ENCODE peak calls at places on chromosomes 16 and 17, in nine cellular contexts. T is mucosa of descending colon; I is GM23248; H is uterus; N is germinal center; G is stimulated activated CD4-positive, alpha-beta T cell treated with anti-CD3 and anti-CD28 coated beads, Interleukin-15, amount 100 ng/mL, for 24 hours; F is activated gamma-delta T cell; Y is NCI-H774; D is Peyer's patch. U is an unnamed sample.

GRCh38 chr17:39107973-39108372 is 43.5 kb downstream of the PLXDC1 start:
- DNase-seq in T (no peak), I (no peak), H (no peak), N (no peak), G (no peak), F (no peak), Y (no peak), D (no peak), U (no peak)

GRCh38 chr17:14442798-14443553 is 142.1 kb downstream of the HS3ST3B1 start:
- DNase-seq in T (no peak), I (no peak), H (no peak), N (no peak), G (no peak), F (no peak), Y (no peak), D (no peak), U (no peak)

GRCh38 chr16:65061935-65062334 is 59.9 kb downstream of the CDH11 start:
- DNase-seq in T (no peak), I (peak), H (no peak), N (no peak), G (no peak), F (no peak), Y (no peak), D (no peak), U (no peak)

GRCh38 chr17:69402052-69402451 is 12.4 kb upstream of the MAP2K6 start:
- DNase-seq in T (no peak), I (no peak), H (no peak), N (no peak), G (no peak), F (no peak), Y (no peak), D (no peak), U (no peak)

GRCh38 chr16:47927330-47927729 is 228.5 kb downstream of the ABCC12 start:
- DNase-seq in T (no peak), I (peak), H (no peak), N (no peak), G (no peak), F (no peak), Y (no peak), D (no peak), U (no peak)

GRCh38 chr17:32487460-32488176 is 825 bp downstream of the CDK5R1 start:
- DNase-seq in T (peak), I (peak), H (no peak), N (peak), G (peak), F (no peak), Y (no peak), D (peak), U (peak)

GRCh38 chr16:26491271-26491670 is 575.5 kb upstream of the C16orf82 start:
- DNase-seq in T (no peak), I (no peak), H (no peak), N (no peak), G (no peak), F (no peak), Y (no peak), D (no peak), U (no peak)

GRCh38 chr16:318628-319027 is 33.9 kb downstream of the AXIN1 start:
- DNase-seq in T (no peak), I (no peak), H (no peak), N (no peak), G (no peak), F (no peak), Y (no peak), D (no peak), U (peak)

GRCh38 chr16:10751291-10751697 is 7.7 kb downstream of the NUBP1 start:
- DNase-seq in T (no peak), I (peak), H (no peak), N (no peak), G (peak), F (no peak), Y (no peak), D (peak), U (no peak)

GRCh38 chr16:2505695-2506094 is 8.1 kb upstream of the ATP6V0C start:
- DNase-seq in T (no peak), I (no peak), H (no peak), N (no peak), G (no peak), F (no peak), Y (no peak), D (no peak), U (peak)

GRCh38 chr17:41777157-41777578 is 9.3 kb downstream of the JUP start:
- DNase-seq in T (peak), I (peak), H (peak), N (no peak), G (no peak), F (no peak), Y (no peak), D (no peak), U (peak)

GRCh38 chr17:64599187-64599676 is 62.9 kb downstream of the SMURF2 start:
- DNase-seq in T (peak), I (no peak), H (no peak), N (peak), G (peak), F (no peak), Y (no peak), D (peak), U (no peak)

GRCh38 chr17:31581491-31581890 is 190.0 kb downstream of the RAB11FIP4 start:
- DNase-seq in T (peak), I (peak), H (no peak), N (no peak), G (no peak), F (no peak), Y (no peak), D (no peak), U (peak)

GRCh38 chr17:73346763-73347162 is 35.0 kb upstream of the CDC42EP4 start:
- DNase-seq in T (no peak), I (no peak), H (no peak), N (no peak), G (no peak), F (no peak), Y (no peak), D (no peak), U (no peak)

GRCh38 chr16:19291459-19291858 is 5.9 kb downstream of the CLEC19A start:
- DNase-seq in T (no peak), I (peak), H (no peak), N (no peak), G (peak), F (no peak), Y (no peak), D (no peak), U (no peak)

GRCh38 chr16:69123894-69124293 is 8.5 kb downstream of the CHTF8 start:
- DNase-seq in T (no peak), I (peak), H (no peak), N (peak), G (peak), F (no peak), Y (no peak), D (peak), U (peak)

GRCh38 chr16:89052824-89053724 is 40.6 kb upstream of the ACSF3 start:
- DNase-seq in T (peak), I (peak), H (no peak), N (no peak), G (peak), F (no peak), Y (peak), D (peak), U (peak)

U was measured in osteoblast.